ENCODE peak calls at places on chromosomes 3 and 15, in four cellular contexts. L is activated T-cell treated with anti-CD3 and anti-CD28 coated beads, Interleukin-2, amount 50 U/mL, for 72 hours; R is stimulated activated CD4-positive, alpha-beta T cell treated with anti-CD3 and anti-CD28 coated beads, Interleukin-2, amount 100 ng/mL, for 4 hours; Y is left colon. T is an unnamed sample.

GRCh38 chr3:177441281-177441812 is 244.1 kb upstream of the TBL1XR1 start:
- DNase-seq in L (no peak), R (no peak), Y (no peak), T (no peak)

GRCh38 chr3:136078421-136079364 is 113.2 kb downstream of the PPP2R3A start:
- DNase-seq in L (no peak), R (no peak), Y (no peak), T (peak)

GRCh38 chr3:48991851-48992545 is 2.0 kb downstream of the P4HTM start:
- DNase-seq in L (no peak), R (no peak), Y (no peak), T (no peak)

GRCh38 chr3:192444096-192444790 is 283.1 kb downstream of the FGF12 start:
- DNase-seq in L (peak), R (no peak), Y (no peak), T (peak)

GRCh38 chr15:85388962-85389361 is 8.6 kb downstream of the AKAP13 start:
- DNase-seq in L (no peak), R (no peak), Y (no peak), T (no peak)

GRCh38 chr3:81846988-81847387 is 85.5 kb upstream of the GBE1 start:
- DNase-seq in L (no peak), R (no peak), Y (no peak), T (no peak)

GRCh38 chr15:74422723-74423442 is 10.9 kb downstream of the SEMA7A start:
- DNase-seq in L (no peak), R (no peak), Y (no peak), T (peak)

GRCh38 chr3:196178993-196179379 is 32.2 kb downstream of the ZDHHC19 start:
- DNase-seq in L (no peak), R (no peak), Y (no peak), T (no peak)